ENCODE peak calls at places on chromosomes 11 and 22, in eight cellular contexts. K, L, S, N, D, Q, I and V are unnamed samples.

GRCh38 chr11:29842061-29842460 is 174.8 kb downstream of the KCNA4 start:
- ATAC-seq in K (no peak), L (no peak), S (no peak), N (no peak), D (no peak), Q (no peak), I (no peak), V (no peak)

GRCh38 chr11:122375687-122376399 is 259.8 kb upstream of the BLID start:
- ATAC-seq in K (peak), L (no peak), S (no peak), N (peak), D (no peak), Q (no peak), I (no peak), V (no peak)

GRCh38 chr11:3616721-3617460 is 24.9 kb downstream of the ART5 start:
- ATAC-seq in K (no peak), L (no peak), S (no peak), N (no peak), D (no peak), Q (no peak), I (no peak), V (no peak)

GRCh38 chr11:65574147-65574962 is 1.5 kb upstream of the EHBP1L1 start:
- ATAC-seq in K (peak), L (peak), S (peak), N (peak), D (peak), Q (peak), I (peak), V (peak)

GRCh38 chr11:40129276-40129675 is 1330.2 kb downstream of the LRRC4C start:
- ATAC-seq in K (no peak), L (no peak), S (no peak), N (no peak), D (no peak), Q (no peak), I (no peak), V (no peak)

GRCh38 chr11:61138940-61139339 is 22.3 kb downstream of the VPS37C start:
- ATAC-seq in K (no peak), L (no peak), S (peak), N (no peak), D (no peak), Q (no peak), I (no peak), V (no peak)

GRCh38 chr11:119895981-119896380 is 167.0 kb upstream of the NECTIN1 start:
- ATAC-seq in K (no peak), L (no peak), S (no peak), N (no peak), D (no peak), Q (no peak), I (no peak), V (no peak)

GRCh38 chr11:35247428-35247827 is 108.5 kb downstream of the CD44 start:
- ATAC-seq in K (peak), L (peak), S (peak), N (peak), D (peak), Q (peak), I (no peak), V (peak)

GRCh38 chr11:65217441-65218423 is 36.0 kb downstream of the CAPN1 start:
- ATAC-seq in K (no peak), L (no peak), S (no peak), N (no peak), D (no peak), Q (no peak), I (no peak), V (no peak)

GRCh38 chr22:45968751-45969413 is 8.1 kb downstream of the WNT7B start:
- ATAC-seq in K (no peak), L (no peak), S (no peak), N (peak), D (no peak), Q (no peak), I (no peak), V (peak)

GRCh38 chr11:75576445-75577049 is 14.5 kb downstream of the SERPINH1 start:
- ATAC-seq in K (peak), L (peak), S (peak), N (peak), D (no peak), Q (no peak), I (peak), V (no peak)

GRCh38 chr22:50236731-50237409 is 8.0 kb downstream of the TUBGCP6 start:
- ATAC-seq in K (peak), L (no peak), S (no peak), N (peak), D (no peak), Q (no peak), I (peak), V (no peak)

GRCh38 chr11:66386171-66387069 is 14.9 kb upstream of the SLC29A2 start:
- ATAC-seq in K (peak), L (peak), S (peak), N (peak), D (peak), Q (no peak), I (peak), V (peak)

GRCh38 chr11:23272095-23272494 is 411.8 kb upstream of the CCDC179 start:
- ATAC-seq in K (no peak), L (no peak), S (no peak), N (no peak), D (no peak), Q (no peak), I (no peak), V (no peak)

GRCh38 chr11:94048310-94048709 is 27.2 kb downstream of the HEPHL1 start:
- ATAC-seq in K (no peak), L (no peak), S (no peak), N (no peak), D (no peak), Q (no peak), I (no peak), V (no peak)

GRCh38 chr22:49008682-49009235 is 818.9 kb downstream of the BRD1 start:
- ATAC-seq in K (no peak), L (no peak), S (no peak), N (no peak), D (no peak), Q (no peak), I (no peak), V (no peak)

GRCh38 chr11:3086671-3087150 is 29.5 kb upstream of the CARS1 start:
- ATAC-seq in K (peak), L (no peak), S (no peak), N (no peak), D (peak), Q (no peak), I (peak), V (no peak)

GRCh38 chr11:102599642-102600261 is 25.4 kb downstream of the MMP20 start:
- ATAC-seq in K (peak), L (peak), S (peak), N (peak), D (no peak), Q (no peak), I (peak), V (peak)

GRCh38 chr11:72294566-72295395 is 50.8 kb upstream of the PHOX2A start:
- ATAC-seq in K (no peak), L (no peak), S (no peak), N (no peak), D (no peak), Q (no peak), I (no peak), V (no peak)

GRCh38 chr11:95055273-95055897 is 6.2 kb downstream of the KDM4F start:
- ATAC-seq in K (no peak), L (no peak), S (no peak), N (no peak), D (no peak), Q (no peak), I (no peak), V (no peak)

GRCh38 chr22:44664149-44664548 is 37.9 kb upstream of the PRR5 start:
- ATAC-seq in K (peak), L (peak), S (peak), N (peak), D (peak), Q (peak), I (peak), V (peak)

GRCh38 chr22:50049299-50050195 is 8.6 kb downstream of the TTLL8 start:
- ATAC-seq in K (no peak), L (no peak), S (no peak), N (no peak), D (no peak), Q (no peak), I (no peak), V (no peak)

GRCh38 chr11:75195164-75195962 is 44.5 kb downstream of the SLCO2B1 start:
- ATAC-seq in K (no peak), L (peak), S (peak), N (no peak), D (peak), Q (no peak), I (peak), V (no peak)

GRCh38 chr11:70637186-70637800 is 239.0 kb downstream of the CTTN start:
- ATAC-seq in K (no peak), L (no peak), S (no peak), N (no peak), D (no peak), Q (no peak), I (no peak), V (no peak)

GRCh38 chr11:18731427-18731826 is 5.4 kb upstream of the IGSF22 start:
- ATAC-seq in K (no peak), L (no peak), S (no peak), N (no peak), D (no peak), Q (no peak), I (no peak), V (no peak)

GRCh38 chr11:133930767-133931448 is 25.9 kb downstream of the IGSF9B start:
- ATAC-seq in K (no peak), L (no peak), S (no peak), N (no peak), D (no peak), Q (no peak), I (no peak), V (no peak)

GRCh38 chr11:70240337-70240736 is 30.2 kb upstream of the PPFIA1 start:
- ATAC-seq in K (no peak), L (no peak), S (no peak), N (no peak), D (peak), Q (no peak), I (no peak), V (no peak)

GRCh38 chr11:131717616-131718015 is 347.2 kb downstream of the NTM start:
- ATAC-seq in K (no peak), L (no peak), S (no peak), N (no peak), D (no peak), Q (no peak), I (no peak), V (no peak)

GRCh38 chr22:19962246-19962908 is 20.8 kb upstream of the TXNRD2 start:
- ATAC-seq in K (peak), L (peak), S (peak), N (peak), D (peak), Q (no peak), I (peak), V (peak)

GRCh38 chr11:118786657-118787056 is 4.3 kb downstream of the DDX6 start:
- ATAC-seq in K (no peak), L (no peak), S (no peak), N (no peak), D (no peak), Q (no peak), I (no peak), V (no peak)

GRCh38 chr22:24516301-24516737 is 21.2 kb downstream of the UPB1 start:
- ATAC-seq in K (no peak), L (peak), S (peak), N (no peak), D (no peak), Q (no peak), I (no peak), V (no peak)

GRCh38 chr22:28435271-28435825 is 244.3 kb downstream of the TTC28 start:
- ATAC-seq in K (no peak), L (no peak), S (peak), N (no peak), D (peak), Q (no peak), I (peak), V (no peak)